ENCODE peak calls at places on chromosome 22, in seven cellular contexts. One of them, this sample, is unnamed.

GRCh38 chr22:26330971-26331625 is 98.0 kb upstream of the ASPHD2 start:
- DNase-seq in AG04450: no peak
- DNase-seq in heart left ventricle: peak; percentile 36
- DNase-seq in OCI-LY7: peak; percentile 68
- DNase-seq in fibroblast of lung: peak; percentile 26
- DNase-seq in K562: peak; percentile 62
- DNase-seq in cardiac muscle cell: peak; percentile 59
- DNase-seq in this sample: peak; percentile 72

GRCh38 chr22:43085658-43086606 is 3.3 kb downstream of the TTLL1 start:
- DNase-seq in AG04450: no peak
- DNase-seq in OCI-LY7: no peak
- DNase-seq in K562: no peak
- DNase-seq in cardiac muscle cell: peak; percentile 45
- DNase-seq in fibroblast of lung: no peak
- DNase-seq in heart left ventricle: peak; percentile 61
- DNase-seq in this sample: no peak

GRCh38 chr22:25722223-25723015 is 19.6 kb upstream of the MYO18B start:
- DNase-seq in cardiac muscle cell: no peak
- DNase-seq in AG04450: no peak
- DNase-seq in fibroblast of lung: no peak
- DNase-seq in OCI-LY7: no peak
- DNase-seq in heart left ventricle: no peak
- DNase-seq in K562: no peak
- DNase-seq in this sample: no peak

GRCh38 chr22:39290724-39291161 is 28.7 kb downstream of the RPL3 start:
- DNase-seq in cardiac muscle cell: peak; percentile 38
- DNase-seq in OCI-LY7: no peak
- DNase-seq in heart left ventricle: peak; percentile 88
- DNase-seq in AG04450: no peak
- DNase-seq in fibroblast of lung: peak; percentile 60
- DNase-seq in K562: no peak
- DNase-seq in this sample: no peak

GRCh38 chr22:25051983-25052710 is 99.6 kb downstream of the KIAA1671 start:
- DNase-seq in K562: no peak
- DNase-seq in fibroblast of lung: no peak
- DNase-seq in cardiac muscle cell: no peak
- DNase-seq in heart left ventricle: peak; percentile 56
- DNase-seq in OCI-LY7: no peak
- DNase-seq in AG04450: no peak
- DNase-seq in this sample: no peak

GRCh38 chr22:20174785-20175596 is 24.1 kb upstream of the CCDC188 start:
- DNase-seq in OCI-LY7: no peak
- DNase-seq in K562: peak; percentile 63
- DNase-seq in heart left ventricle: no peak
- DNase-seq in cardiac muscle cell: peak; percentile 38
- DNase-seq in fibroblast of lung: no peak
- DNase-seq in AG04450: no peak
- DNase-seq in this sample: no peak

GRCh38 chr22:49230194-49230577 is 597.5 kb downstream of the BRD1 start:
- DNase-seq in AG04450: no peak
- DNase-seq in cardiac muscle cell: peak; percentile 66
- DNase-seq in heart left ventricle: no peak
- DNase-seq in OCI-LY7: no peak
- DNase-seq in fibroblast of lung: no peak
- DNase-seq in K562: peak; percentile 14
- DNase-seq in this sample: peak; percentile 43

GRCh38 chr22:38713921-38714320 is 8.2 kb downstream of the GTPBP1 start:
- DNase-seq in K562: peak; percentile 59
- DNase-seq in OCI-LY7: no peak
- DNase-seq in cardiac muscle cell: peak; percentile 70
- DNase-seq in heart left ventricle: peak; percentile 22
- DNase-seq in fibroblast of lung: no peak
- DNase-seq in AG04450: no peak
- DNase-seq in this sample: peak; percentile 7

GRCh38 chr22:49871482-49871881 is 17.8 kb downstream of the ZBED4 start:
- DNase-seq in OCI-LY7: no peak
- DNase-seq in K562: peak; percentile 50
- DNase-seq in cardiac muscle cell: no peak
- DNase-seq in heart left ventricle: no peak
- DNase-seq in fibroblast of lung: no peak
- DNase-seq in AG04450: no peak
- DNase-seq in this sample: no peak

GRCh38 chr22:20316844-20317401 is 2.9 kb downstream of the DGCR6L start:
- DNase-seq in AG04450: no peak
- DNase-seq in fibroblast of lung: no peak
- DNase-seq in K562: peak; percentile 11
- DNase-seq in OCI-LY7: no peak
- DNase-seq in heart left ventricle: no peak
- DNase-seq in cardiac muscle cell: no peak
- DNase-seq in this sample: no peak

GRCh38 chr22:33126881-33127280 is 68.7 kb upstream of the SYN3 start:
- DNase-seq in AG04450: no peak
- DNase-seq in heart left ventricle: no peak
- DNase-seq in K562: no peak
- DNase-seq in OCI-LY7: peak; percentile 24
- DNase-seq in cardiac muscle cell: peak; percentile 49
- DNase-seq in fibroblast of lung: no peak
- DNase-seq in this sample: peak; percentile 37

GRCh38 chr22:39087881-39088687 is 9.0 kb upstream of the APOBEC3H start:
- DNase-seq in fibroblast of lung: no peak
- DNase-seq in heart left ventricle: peak; percentile 49
- DNase-seq in AG04450: no peak
- DNase-seq in cardiac muscle cell: peak; percentile 80
- DNase-seq in K562: peak; percentile 16
- DNase-seq in OCI-LY7: no peak
- DNase-seq in this sample: peak; percentile 76

GRCh38 chr22:45673482-45674175 is 2.0 kb downstream of the ATXN10 start:
- DNase-seq in OCI-LY7: no peak
- DNase-seq in heart left ventricle: no peak
- DNase-seq in fibroblast of lung: no peak
- DNase-seq in K562: peak; percentile 19
- DNase-seq in cardiac muscle cell: no peak
- DNase-seq in AG04450: no peak
- DNase-seq in this sample: no peak
- H3K4me3 ChIP-seq in OCI-LY7: peak overlapping the region; percentile 81
- H3K4me3 ChIP-seq in heart left ventricle: peak overlapping the region; percentile 87
- H3K4me3 ChIP-seq in fibroblast of lung: no peak overlapping the region
- H3K4me3 ChIP-seq in K562: peak overlapping the region; percentile 70
- H3K4me3 ChIP-seq in cardiac muscle cell: no peak overlapping the region
- H3K4me3 ChIP-seq in AG04450: peak overlapping the region; percentile 94
- H3K4me3 ChIP-seq in this sample: peak overlapping the region; percentile 89

GRCh38 chr22:19111584-19111983 is 10.6 kb downstream of the DGCR2 start:
- DNase-seq in heart left ventricle: no peak
- DNase-seq in cardiac muscle cell: no peak
- DNase-seq in fibroblast of lung: no peak
- DNase-seq in K562: no peak
- DNase-seq in AG04450: no peak
- DNase-seq in OCI-LY7: no peak
- DNase-seq in this sample: no peak

GRCh38 chr22:19110064-19110458 is 12.2 kb downstream of the DGCR2 start:
- DNase-seq in K562: peak; percentile 66
- DNase-seq in fibroblast of lung: no peak
- DNase-seq in AG04450: no peak
- DNase-seq in heart left ventricle: no peak
- DNase-seq in OCI-LY7: no peak
- DNase-seq in cardiac muscle cell: no peak
- DNase-seq in this sample: no peak

GRCh38 chr22:19113429-19113828 is 8.8 kb downstream of the DGCR2 start:
- DNase-seq in AG04450: no peak
- DNase-seq in OCI-LY7: no peak
- DNase-seq in heart left ventricle: no peak
- DNase-seq in fibroblast of lung: no peak
- DNase-seq in K562: no peak
- DNase-seq in cardiac muscle cell: no peak
- DNase-seq in this sample: no peak

GRCh38 chr22:19109198-19110063 is 12.8 kb downstream of the DGCR2 start:
- DNase-seq in OCI-LY7: peak; percentile 75
- DNase-seq in cardiac muscle cell: no peak
- DNase-seq in heart left ventricle: no peak
- DNase-seq in AG04450: no peak
- DNase-seq in fibroblast of lung: peak; percentile 72
- DNase-seq in K562: peak; percentile 95
- DNase-seq in this sample: no peak

DNA sequence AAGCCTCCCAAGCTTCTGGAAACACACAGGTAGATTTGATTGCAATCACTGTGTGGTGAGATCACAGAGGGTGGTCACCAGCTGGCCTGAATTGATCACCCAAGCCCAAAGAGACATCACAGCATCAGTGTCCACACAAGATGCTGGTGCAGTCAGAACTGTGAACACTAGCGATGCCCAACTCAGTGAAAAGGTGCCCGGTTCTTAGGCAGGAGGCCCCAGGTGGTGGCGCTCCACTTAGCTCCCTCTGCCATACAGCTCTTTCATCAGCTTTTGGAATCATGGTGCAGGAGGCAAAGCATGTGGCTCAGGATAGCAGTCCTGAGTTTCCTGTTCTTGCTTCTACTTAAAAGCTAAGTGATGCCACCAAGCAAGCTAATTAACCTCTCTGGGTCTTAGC is 11.1 kb downstream of the DGCR2 start:
- DNase-seq in cardiac muscle cell: no peak
- DNase-seq in K562: no peak
- DNase-seq in AG04450: no peak
- DNase-seq in fibroblast of lung: no peak
- DNase-seq in OCI-LY7: no peak
- DNase-seq in heart left ventricle: no peak
- DNase-seq in this sample: no peak
- H3K4me3 ChIP-seq in cardiac muscle cell: no peak overlapping the region
- H3K4me3 ChIP-seq in K562: no peak overlapping the region
- H3K4me3 ChIP-seq in AG04450: no peak overlapping the region
- H3K4me3 ChIP-seq in fibroblast of lung: no peak overlapping the region
- H3K4me3 ChIP-seq in OCI-LY7: no peak overlapping the region
- H3K4me3 ChIP-seq in heart left ventricle: no peak overlapping the region
- H3K4me3 ChIP-seq in this sample: no peak overlapping the region

GRCh38 chr22:30920407-30920806 is 48.2 kb downstream of the MORC2 start:
- DNase-seq in fibroblast of lung: peak; percentile 65
- DNase-seq in cardiac muscle cell: peak; percentile 81
- DNase-seq in heart left ventricle: peak; percentile 81
- DNase-seq in AG04450: peak; percentile 26
- DNase-seq in OCI-LY7: peak; percentile 82
- DNase-seq in K562: peak; percentile 76
- DNase-seq in this sample: peak; percentile 40

GRCh38 chr22:30919973-30920372 is 48.6 kb downstream of the MORC2 start:
- DNase-seq in K562: no peak
- DNase-seq in AG04450: no peak
- DNase-seq in OCI-LY7: no peak
- DNase-seq in fibroblast of lung: no peak
- DNase-seq in cardiac muscle cell: no peak
- DNase-seq in heart left ventricle: no peak
- DNase-seq in this sample: no peak

GRCh38 chr22:30922151-30922611 is 46.4 kb downstream of the MORC2 start:
- DNase-seq in K562: no peak
- DNase-seq in cardiac muscle cell: no peak
- DNase-seq in AG04450: no peak
- DNase-seq in OCI-LY7: peak; percentile 91
- DNase-seq in heart left ventricle: peak; percentile 65
- DNase-seq in fibroblast of lung: peak; percentile 69
- DNase-seq in this sample: no peak

GRCh38 chr22:30923168-30923900 is 45.2 kb downstream of the MORC2 start:
- DNase-seq in AG04450: no peak
- DNase-seq in OCI-LY7: no peak
- DNase-seq in K562: no peak
- DNase-seq in cardiac muscle cell: no peak
- DNase-seq in fibroblast of lung: no peak
- DNase-seq in heart left ventricle: no peak
- DNase-seq in this sample: no peak

GRCh38 chr22:30921108-30921507 is 47.5 kb downstream of the MORC2 start:
- DNase-seq in K562: no peak
- DNase-seq in AG04450: no peak
- DNase-seq in heart left ventricle: no peak
- DNase-seq in OCI-LY7: peak; percentile 41
- DNase-seq in fibroblast of lung: no peak
- DNase-seq in cardiac muscle cell: no peak
- DNase-seq in this sample: peak; percentile 24
- H3K4me3 ChIP-seq in K562: no peak overlapping the region
- H3K4me3 ChIP-seq in AG04450: no peak overlapping the region
- H3K4me3 ChIP-seq in heart left ventricle: peak overlapping the region; percentile 60
- H3K4me3 ChIP-seq in OCI-LY7: peak overlapping the region; percentile 68
- H3K4me3 ChIP-seq in fibroblast of lung: no peak overlapping the region
- H3K4me3 ChIP-seq in cardiac muscle cell: no peak overlapping the region
- H3K4me3 ChIP-seq in this sample: no peak overlapping the region

GRCh38 chr22:17366830-17367229 is 2.4 kb upstream of the CECR2 start:
- DNase-seq in K562: peak; percentile 62
- DNase-seq in AG04450: no peak
- DNase-seq in fibroblast of lung: peak; percentile 50
- DNase-seq in OCI-LY7: peak; percentile 67
- DNase-seq in heart left ventricle: peak; percentile 53
- DNase-seq in cardiac muscle cell: peak; percentile 69
- DNase-seq in this sample: peak; percentile 67
- H3K4me3 ChIP-seq in K562: no peak overlapping the region
- H3K4me3 ChIP-seq in AG04450: no peak overlapping the region
- H3K4me3 ChIP-seq in fibroblast of lung: no peak overlapping the region
- H3K4me3 ChIP-seq in OCI-LY7: no peak overlapping the region
- H3K4me3 ChIP-seq in heart left ventricle: no peak overlapping the region
- H3K4me3 ChIP-seq in cardiac muscle cell: no peak overlapping the region
- H3K4me3 ChIP-seq in this sample: peak overlapping the region; percentile 2

GRCh38 chr22:41367039-41367679 is 14.6 kb upstream of the TEF start:
- DNase-seq in OCI-LY7: no peak
- DNase-seq in fibroblast of lung: peak; percentile 96
- DNase-seq in K562: peak; percentile 93
- DNase-seq in AG04450: peak; percentile 93
- DNase-seq in cardiac muscle cell: peak; percentile 70
- DNase-seq in heart left ventricle: peak; percentile 98
- DNase-seq in this sample: peak; percentile 51

GRCh38 chr22:41365425-41365824 is 16.3 kb upstream of the TEF start:
- DNase-seq in heart left ventricle: no peak
- DNase-seq in AG04450: no peak
- DNase-seq in K562: no peak
- DNase-seq in OCI-LY7: no peak
- DNase-seq in fibroblast of lung: no peak
- DNase-seq in cardiac muscle cell: no peak
- DNase-seq in this sample: no peak

GRCh38 chr22:41367680-41368542 is 13.8 kb upstream of the TEF start:
- DNase-seq in K562: no peak
- DNase-seq in AG04450: no peak
- DNase-seq in heart left ventricle: peak; percentile 66
- DNase-seq in OCI-LY7: no peak
- DNase-seq in fibroblast of lung: no peak
- DNase-seq in cardiac muscle cell: no peak
- DNase-seq in this sample: no peak

GRCh38 chr22:41364955-41365354 is 16.8 kb upstream of the TEF start:
- DNase-seq in fibroblast of lung: no peak
- DNase-seq in AG04450: no peak
- DNase-seq in K562: no peak
- DNase-seq in heart left ventricle: no peak
- DNase-seq in OCI-LY7: no peak
- DNase-seq in cardiac muscle cell: no peak
- DNase-seq in this sample: no peak

GRCh38 chr22:41366323-41367014 is 15.3 kb upstream of the TEF start:
- DNase-seq in AG04450: no peak
- DNase-seq in heart left ventricle: no peak
- DNase-seq in fibroblast of lung: peak; percentile 11
- DNase-seq in K562: no peak
- DNase-seq in cardiac muscle cell: no peak
- DNase-seq in OCI-LY7: no peak
- DNase-seq in this sample: no peak
- H3K4me3 ChIP-seq in AG04450: peak overlapping the region; percentile 20
- H3K4me3 ChIP-seq in heart left ventricle: peak overlapping the region; percentile 62
- H3K4me3 ChIP-seq in fibroblast of lung: no peak overlapping the region
- H3K4me3 ChIP-seq in K562: no peak overlapping the region
- H3K4me3 ChIP-seq in cardiac muscle cell: no peak overlapping the region
- H3K4me3 ChIP-seq in OCI-LY7: no peak overlapping the region
- H3K4me3 ChIP-seq in this sample: no peak overlapping the region

GRCh38 chr22:44291265-44292006 is 21.3 kb downstream of the SHISAL1 start:
- DNase-seq in heart left ventricle: no peak
- DNase-seq in cardiac muscle cell: no peak
- DNase-seq in K562: no peak
- DNase-seq in OCI-LY7: no peak
- DNase-seq in fibroblast of lung: no peak
- DNase-seq in AG04450: no peak
- DNase-seq in this sample: no peak
- H3K4me3 ChIP-seq in heart left ventricle: no peak overlapping the region
- H3K4me3 ChIP-seq in cardiac muscle cell: no peak overlapping the region
- H3K4me3 ChIP-seq in K562: no peak overlapping the region
- H3K4me3 ChIP-seq in OCI-LY7: no peak overlapping the region
- H3K4me3 ChIP-seq in fibroblast of lung: no peak overlapping the region
- H3K4me3 ChIP-seq in AG04450: no peak overlapping the region
- H3K4me3 ChIP-seq in this sample: no peak overlapping the region

This sample was measured in HAP-1.